ENCODE peak calls at places on chromosomes 11 and 22, in ten cellular contexts. J is putamen; D is stimulated activated CD4-positive, alpha-beta T cell treated with anti-CD3 and anti-CD28 coated beads, Interleukin-1b, Interleukin-23, amount 100 ng/mL, for 1 hour; R is cardiac muscle cell; X is stimulated activated naive CD4-positive, alpha-beta T cell; M is ascending aorta; W is T-helper 9 cell; A is activated T-cell treated with anti-CD3 and anti-CD28 coated beads for 48 hours; B is psoas muscle; S is activated CD8-positive, alpha-beta memory T cell treated with anti-CD3 and anti-CD28 coated beads for 1 hour. V is an unnamed sample.

GRCh38 chr11:65891180-65892136 is 985 bp downstream of the CCDC85B start:
- DNase-seq in S (no peak), W (no peak), A (no peak), R (peak; percentile 52), X (no peak), J (no peak), D (no peak), M (no peak), B (peak; percentile 74), V (peak; percentile 73)

GRCh38 chr11:67057410-67057757 is 737 bp downstream of the RHOD start:
- DNase-seq in R (no peak), X (no peak), B (no peak), M (no peak), J (no peak), D (no peak), S (no peak), A (no peak), W (no peak), V (peak; percentile 61)

GRCh38 chr11:46240371-46240770 is 37.1 kb upstream of the CREB3L1 start:
- DNase-seq in R (no peak), J (no peak), D (no peak), W (no peak), B (no peak), X (no peak), M (no peak), A (no peak), S (no peak), V (no peak)

GRCh38 chr11:29093416-29093815 is 923.4 kb downstream of the KCNA4 start:
- DNase-seq in X (no peak), J (no peak), A (no peak), D (no peak), R (peak; percentile 62), S (no peak), M (no peak), W (no peak), B (no peak), V (no peak)

GRCh38 chr22:44409211-44409648 is 88.8 kb downstream of the RTL6 start:
- DNase-seq in D (no peak), A (no peak), M (no peak), S (no peak), X (no peak), R (no peak), W (no peak), B (no peak), J (no peak), V (no peak)

GRCh38 chr22:35498026-35498425 is 42.6 kb upstream of the RASD2 start:
- DNase-seq in W (no peak), S (no peak), M (no peak), D (no peak), B (no peak), J (no peak), R (peak; percentile 40), X (no peak), A (no peak), V (no peak)

GRCh38 chr11:134561348-134561720 is 149.3 kb upstream of the B3GAT1 start:
- DNase-seq in J (no peak), X (no peak), S (no peak), W (no peak), B (no peak), M (no peak), A (no peak), D (no peak), R (no peak), V (no peak)

GRCh38 chr11:76704171-76704948 is 33.8 kb upstream of the LRRC32 start:
- DNase-seq in W (no peak), X (no peak), B (peak; percentile 18), S (no peak), R (no peak), M (no peak), D (no peak), J (no peak), A (no peak), V (no peak)

GRCh38 chr11:85955531-85955930 is 100.3 kb downstream of the CCDC83 start:
- DNase-seq in B (no peak), A (no peak), J (no peak), S (no peak), D (no peak), R (peak; percentile 85), W (no peak), X (no peak), M (no peak), V (no peak)

GRCh38 chr22:19663286-19663815 is 51.0 kb upstream of the SEPTIN5 start:
- DNase-seq in J (no peak), D (no peak), S (no peak), X (no peak), M (no peak), A (no peak), R (peak; percentile 91), W (no peak), B (peak; percentile 67), V (peak; percentile 86)

GRCh38 chr11:18696638-18697225 is 1.8 kb upstream of the TMEM86A start:
- DNase-seq in M (no peak), W (no peak), S (no peak), A (no peak), D (no peak), J (no peak), X (no peak), B (no peak), R (no peak), V (no peak)